ENCODE peak calls at places on chromosomes 12 and 14, in four cellular contexts. V is body of pancreas; Z is lower leg skin; M is stimulated activated CD8-positive, alpha-beta memory T cell treated with anti-CD3 and anti-CD28 coated beads, Interleukin-4, amount 100 ng/mL, for 1 hour. B is an unnamed sample.

GRCh38 chr12:56932867-56933266 is 1.3 kb downstream of the SDR9C7 start:
- DNase-seq in V (no peak), Z (peak), M (no peak), B (no peak)

GRCh38 chr14:93458234-93458633 is 27.5 kb downstream of the UNC79 start:
- DNase-seq in Z (no peak), V (no peak), M (no peak), B (no peak)

GRCh38 chr12:54463484-54463883 is 9.9 kb downstream of the GTSF1 start:
- DNase-seq in M (no peak), Z (no peak), V (no peak), B (no peak)

GRCh38 chr14:34554540-34555250 is 15.2 kb upstream of the EAPP start:
- DNase-seq in V (peak), M (no peak), Z (no peak), B (no peak)

GRCh38 chr14:91753501-91754128 is 21.7 kb upstream of the CATSPERB start:
- DNase-seq in M (no peak), Z (no peak), V (no peak), B (no peak)

GRCh38 chr12:5333096-5333495 is 98.8 kb upstream of the NTF3 start:
- DNase-seq in V (no peak), M (no peak), Z (no peak), B (no peak)

GRCh38 chr12:91778091-91778819 is 367.4 kb downstream of the BTG1 start:
- DNase-seq in M (no peak), Z (no peak), V (no peak), B (no peak)

GRCh38 chr12:23523339-23523738 is 426.1 kb downstream of the SOX5 start:
- DNase-seq in Z (no peak), V (no peak), M (no peak), B (no peak)

GRCh38 chr14:54291491-54292191 is 105.2 kb upstream of the CDKN3 start:
- DNase-seq in Z (no peak), M (no peak), V (no peak), B (no peak)

GRCh38 chr12:51683763-51684357 is 92.8 kb downstream of the SCN8A start:
- DNase-seq in M (no peak), V (peak), Z (no peak), B (no peak)

GRCh38 chr12:105562727-105563072 is 232.2 kb downstream of the C12orf75 start:
- DNase-seq in M (no peak), Z (peak), V (no peak), B (no peak)

GRCh38 chr12:64900540-64900939 is 76.1 kb downstream of the TBC1D30 start:
- DNase-seq in M (no peak), Z (peak), V (no peak), B (no peak)

GRCh38 chr14:73235531-73236155 is 1.7 kb upstream of the PAPLN start:
- DNase-seq in M (no peak), V (no peak), Z (no peak), B (no peak)

GRCh38 chr14:60647081-60647836 is 2.0 kb downstream of the SIX1 start:
- DNase-seq in Z (no peak), V (no peak), M (no peak), B (peak)

GRCh38 chr14:41607119-41607785 is 576 bp downstream of the LRFN5 start:
- DNase-seq in Z (no peak), V (peak), M (no peak), B (no peak)

GRCh38 chr12:70070494-70071007 is 172.7 kb upstream of the CNOT2 start:
- DNase-seq in V (no peak), Z (no peak), M (no peak), B (no peak)

GRCh38 chr12:105347486-105347885 is 17.0 kb downstream of the C12orf75 start:
- DNase-seq in Z (no peak), M (no peak), V (no peak), B (no peak)

GRCh38 chr14:59093889-59094288 is 94.6 kb upstream of the DAAM1 start:
- DNase-seq in V (no peak), Z (no peak), M (no peak), B (no peak)

GRCh38 chr12:92133166-92133565 is 12.5 kb downstream of the BTG1 start:
- DNase-seq in Z (no peak), V (no peak), M (no peak), B (no peak)

GRCh38 chr14:53979747-53980642 is 23.4 kb upstream of the BMP4 start:
- DNase-seq in V (peak), Z (peak), M (no peak), B (no peak)

GRCh38 chr12:100229036-100229635 is 28.5 kb downstream of the ACTR6 start:
- DNase-seq in M (no peak), Z (no peak), V (no peak), B (no peak)

GRCh38 chr14:89317051-89317691 is 99.9 kb downstream of the FOXN3 start:
- DNase-seq in M (no peak), Z (no peak), V (no peak), B (no peak)